ENCODE peak calls at places on chromosomes 12 and 14, in ten cellular contexts. Q is heart left ventricle, G is GM12878, Z is breast epithelium, Y is uterus, W is transverse colon, S is gastrocnemius medialis, T is suprapubic skin, M is IMR-90, R is body of pancreas. V is an unnamed sample. For H3K36me3, the result is how much of the 10 kb centered on the place peaks cover.

GRCh38 chr12:105278043-105278697 is 42.2 kb upstream of the APPL2 start:
- DNase-seq in Q (no peak), G (no peak), Z (no peak), Y (no peak), W (no peak), S (no peak), T (no peak), M (peak), R (peak), V (no peak)

GRCh38 chr14:102873131-102873530 is 49.3 kb upstream of the AMN start:
- DNase-seq in Q (no peak), G (no peak), Z (no peak), Y (no peak), W (peak), S (no peak), T (no peak), M (no peak), R (no peak), V (no peak)

GRCh38 chr12:14756331-14757143 is 46.7 kb downstream of the WBP11 start:
- DNase-seq in Q (no peak), G (no peak), Z (no peak), Y (no peak), W (no peak), S (no peak), T (no peak), M (no peak), R (peak), V (no peak)

GRCh38 chr12:26846419-26846818 is 13.4 kb upstream of the ITPR2 start:
- DNase-seq in Q (no peak), G (no peak), Z (no peak), Y (no peak), W (no peak), S (no peak), T (no peak), M (no peak), R (no peak), V (no peak)

GRCh38 chr12:12357697-12358476 is 1.0 kb downstream of the BORCS5 start:
- DNase-seq in Q (no peak), G (no peak), Z (no peak), Y (no peak), W (no peak), S (no peak), T (no peak), M (peak), R (no peak), V (no peak)

GRCh38 chr12:94844452-94844851 is 159.0 kb downstream of the NDUFA12 start:
- DNase-seq in Q (no peak), G (no peak), Z (no peak), Y (no peak), W (no peak), S (no peak), T (no peak), M (no peak), R (no peak), V (no peak)

GRCh38 chr12:125193798-125194562 is 128.7 kb downstream of the AACS start:
- DNase-seq in Q (no peak), G (no peak), Z (no peak), Y (no peak), W (no peak), S (no peak), T (no peak), M (peak), R (no peak), V (no peak)

GRCh38 chr12:90120627-90121026 is 412.0 kb upstream of the ATP2B1 start:
- DNase-seq in Q (no peak), G (no peak), Z (no peak), Y (no peak), W (no peak), S (no peak), T (no peak), M (no peak), R (no peak), V (no peak)

GRCh38 chr14:42490536-42490935 is 883.9 kb downstream of the LRFN5 start:
- DNase-seq in Q (no peak), G (no peak), Z (no peak), Y (no peak), W (no peak), S (no peak), T (no peak), M (peak), R (no peak), V (no peak)

GRCh38 chr14:93759781-93760307 is 28.4 kb downstream of the PRIMA1 start:
- DNase-seq in Q (peak), G (no peak), Z (no peak), Y (peak), W (peak), S (peak), T (no peak), M (no peak), R (peak), V (peak)

GRCh38 chr12:124737040-124737419 is 126.6 kb downstream of the SCARB1 start:
- DNase-seq in Q (no peak), G (no peak), Z (no peak), Y (no peak), W (no peak), S (no peak), T (no peak), M (peak), R (no peak), V (no peak)

GRCh38 chr14:91078095-91078737 is 17.8 kb upstream of the RPS6KA5 start:
- DNase-seq in Q (no peak), G (peak), Z (no peak), Y (no peak), W (no peak), S (no peak), T (no peak), M (no peak), R (no peak), V (no peak)

GRCh38 chr12:11724888-11725310 is 75.4 kb downstream of the ETV6 start:
- DNase-seq in Q (peak), G (no peak), Z (no peak), Y (peak), W (no peak), S (no peak), T (no peak), M (peak), R (no peak), V (no peak)

GRCh38 chr14:93076755-93077154 is 39.0 kb downstream of the ITPK1 start:
- DNase-seq in Q (no peak), G (no peak), Z (no peak), Y (no peak), W (no peak), S (no peak), T (no peak), M (no peak), R (no peak), V (no peak)

GRCh38 chr14:58239259-58240210 is 5.1 kb upstream of the PSMA3 start:
- DNase-seq in Q (peak), G (peak), Z (peak), Y (peak), W (peak), S (peak), T (peak), M (peak), R (peak), V (peak)

GRCh38 chr12:121839106-121839992 is 19.3 kb downstream of the HPD start:
- DNase-seq in Q (peak), G (peak), Z (peak), Y (peak), W (peak), S (peak), T (peak), M (peak), R (peak), V (peak)

GRCh38 chr12:130873825-130874224 is 2.0 kb downstream of the RAN start:
- DNase-seq in Q (no peak), G (no peak), Z (no peak), Y (no peak), W (no peak), S (no peak), T (no peak), M (no peak), R (no peak), V (no peak)

GRCh38 chr12:5944688-5945070 is 380 bp downstream of the ANO2 start:
- DNase-seq in Q (no peak), G (no peak), Z (no peak), Y (no peak), W (no peak), S (no peak), T (no peak), M (no peak), R (no peak), V (no peak)

GRCh38 chr14:22152161-22152870 is 436.7 kb downstream of the DAD1 start:
- DNase-seq in Q (no peak), G (no peak), Z (no peak), Y (no peak), W (no peak), S (no peak), T (no peak), M (no peak), R (no peak), V (no peak)

GRCh38 chr12:31021809-31022492 is 51.7 kb upstream of the DDX11 start:
- DNase-seq in Q (no peak), G (no peak), Z (no peak), Y (no peak), W (no peak), S (no peak), T (no peak), M (no peak), R (no peak), V (no peak)

GRCh38 chr12:16568873-16569272 is 37.1 kb downstream of the LMO3 start:
- DNase-seq in Q (no peak), G (peak), Z (no peak), Y (no peak), W (no peak), S (no peak), T (no peak), M (no peak), R (no peak), V (no peak)

GRCh38 chr12:75765170-75766059 is 254.0 kb upstream of the KRR1 start:
- DNase-seq in Q (no peak), G (no peak), Z (no peak), Y (no peak), W (no peak), S (no peak), T (no peak), M (no peak), R (no peak), V (no peak)

GRCh38 chr12:27198036-27198435 is 46.0 kb upstream of the STK38L start:
- DNase-seq in Q (no peak), G (no peak), Z (no peak), Y (peak), W (no peak), S (no peak), T (no peak), M (peak), R (no peak), V (no peak)

GRCh38 chr12:121812921-121813896 is 9.4 kb downstream of the SETD1B start:
- DNase-seq in Q (no peak), G (no peak), Z (no peak), Y (no peak), W (no peak), S (no peak), T (no peak), M (no peak), R (peak), V (no peak)

GRCh38 chr12:13539051-13539450 is 342.5 kb downstream of the EMP1 start:
- DNase-seq in Q (no peak), G (no peak), Z (no peak), Y (no peak), W (no peak), S (no peak), T (no peak), M (no peak), R (no peak), V (no peak)

GRCh38 chr12:13534645-13535398 is 338.3 kb downstream of the EMP1 start:
- DNase-seq in Q (peak), G (no peak), Z (no peak), Y (peak), W (peak), S (no peak), T (no peak), M (peak), R (peak), V (peak)

GRCh38 chr14:65019944-65020566 is 33.4 kb downstream of the FNTB start:
- DNase-seq in Q (peak), G (no peak), Z (no peak), Y (peak), W (peak), S (no peak), T (no peak), M (peak), R (peak), V (peak)

GRCh38 chr12:129186952-129187351 is 333.7 kb downstream of the GLT1D1 start:
- DNase-seq in Q (no peak), G (no peak), Z (no peak), Y (no peak), W (no peak), S (no peak), T (no peak), M (no peak), R (no peak), V (no peak)

DNA sequence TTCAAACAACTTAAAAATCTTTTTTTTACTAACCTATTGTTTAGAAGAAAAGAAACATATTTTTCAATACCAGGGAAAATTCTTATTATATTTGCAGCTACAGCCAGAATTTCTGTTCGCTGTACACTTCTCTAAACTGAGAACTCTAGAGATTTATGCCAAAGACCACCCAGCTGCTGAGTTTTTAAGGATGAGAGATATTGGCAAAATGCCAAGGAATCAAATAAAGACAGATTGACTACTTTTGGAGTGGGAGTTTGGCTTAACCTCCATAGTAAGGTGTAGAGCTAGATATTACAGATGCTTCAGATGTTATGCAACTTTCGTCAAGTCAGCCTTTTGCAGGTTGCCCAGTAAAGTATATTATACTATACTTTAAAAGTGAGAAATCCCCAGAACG is 71.8 kb downstream of the TTLL5 start:
- DNase-seq in Q (no peak), G (no peak), Z (no peak), Y (no peak), W (no peak), S (no peak), T (no peak), M (no peak), R (no peak), V (no peak)
- TF ChIP-seq CTCF in Q (no peak), G (no peak), Z (no peak), Y (no peak), W (no peak), S (no peak), T (no peak), M (no peak), R (no peak), V (no peak)

DNA sequence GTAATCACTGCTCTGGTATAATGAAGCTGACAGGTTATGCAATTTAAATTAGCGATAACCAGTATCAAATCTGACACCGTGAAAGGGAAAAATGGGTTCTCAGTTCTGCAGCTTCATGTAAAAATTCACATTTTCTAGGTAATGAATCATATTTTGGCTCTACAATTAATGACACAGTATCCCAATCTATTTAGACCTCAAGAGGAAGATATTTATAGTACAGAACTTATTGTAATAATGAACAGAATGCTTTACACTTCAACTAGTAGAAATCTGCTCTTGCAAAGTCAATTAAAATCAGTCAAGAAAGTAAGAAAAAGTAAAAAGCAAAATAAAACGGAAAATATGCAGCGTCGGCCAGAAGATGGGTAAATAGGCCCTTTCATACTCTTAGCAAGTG is 24.3 kb downstream of the SEL1L start:
- DNase-seq in Q (no peak), G (no peak), Z (no peak), Y (no peak), W (no peak), S (no peak), T (no peak), M (no peak), R (no peak), V (no peak)
- H3K36me3 ChIP-seq in Q (under half), G (under half), Z (under half), Y (under half), W (under half), S (under half), T (under half), M (under half), R (under half), V (under half)

DNA sequence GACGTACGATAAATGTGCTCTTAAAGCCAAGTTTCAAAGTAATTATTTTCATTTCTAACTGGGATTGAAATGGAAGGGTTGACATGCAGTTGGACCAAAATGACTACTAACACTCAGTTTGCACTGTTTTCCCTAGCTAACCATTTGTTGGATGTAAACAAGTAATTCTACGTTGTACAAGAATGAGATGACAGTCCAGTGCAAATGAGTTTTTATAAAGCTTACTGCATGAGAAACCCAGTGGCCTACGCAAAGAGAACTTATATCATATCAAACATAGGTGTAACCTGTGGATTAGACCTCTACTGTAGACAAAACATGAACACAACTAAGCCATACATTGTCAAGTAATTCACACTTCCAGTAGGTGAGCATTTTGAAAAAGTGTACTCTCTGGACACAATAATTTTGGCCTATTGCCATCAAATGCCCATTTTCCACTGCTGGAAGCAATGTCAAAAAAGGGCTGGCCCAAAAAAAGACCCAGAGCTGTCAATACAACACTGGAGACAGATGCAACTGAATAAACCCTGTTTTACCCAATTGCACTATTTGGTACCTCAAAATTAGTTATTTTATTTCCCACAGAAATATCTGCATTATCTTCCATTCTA is 12.8 kb downstream of the SLC38A2 start:
- DNase-seq in Q (no peak), G (no peak), Z (no peak), Y (no peak), W (no peak), S (no peak), T (no peak), M (no peak), R (no peak), V (no peak)
- TF ChIP-seq POLR2A in Q (no peak), G (no peak), Z (no peak), Y (no peak), W (peak), S (no peak), T (no peak), M (no peak), R (no peak), V (no peak)

GRCh38 chr14:95679995-95680735 is 6.1 kb upstream of the TCL1B start:
- DNase-seq in Q (no peak), G (no peak), Z (no peak), Y (no peak), W (no peak), S (no peak), T (peak), M (no peak), R (peak), V (no peak)
- TF ChIP-seq CTCF in Q (no peak), G (peak), Z (no peak), Y (no peak), W (no peak), S (no peak), T (no peak), M (no peak), R (peak), V (no peak)

GRCh38 chr12:132786192-132786591 is 24.6 kb upstream of the ANKLE2 start:
- DNase-seq in Q (no peak), G (no peak), Z (no peak), Y (no peak), W (no peak), S (no peak), T (no peak), M (no peak), R (no peak), V (no peak)
- H3K36me3 ChIP-seq in Q (under half), G (under half), Z (under half), Y (under half), W (half or more), S (under half), T (half or more), M (half or more), R (under half), V (under half)